ENCODE peak calls at places on chromosomes 4 and X, in four cellular contexts. R, X, V and O are unnamed samples.

GRCh38 chr4:91447168-91447567 is 856.6 kb upstream of the GRID2 start:
- DNase-seq in R (no peak), X (no peak), V (no peak), O (no peak)

GRCh38 chr4:140884431-140885058 is 128.4 kb upstream of the TBC1D9 start:
- DNase-seq in R (peak; percentile 56), X (peak; percentile 80), V (no peak), O (peak; percentile 44)

GRCh38 chr4:156751486-156751885 is 220.1 kb downstream of the PDGFC start:
- DNase-seq in R (no peak), X (peak; percentile 42), V (no peak), O (no peak)

GRCh38 chr4:2788532-2789103 is 4.3 kb upstream of the SH3BP2 start:
- DNase-seq in R (peak; percentile 18), X (peak; percentile 29), V (peak; percentile 82), O (no peak)

GRCh38 chr4:125704726-125705125 is 390.0 kb downstream of the FAT4 start:
- DNase-seq in R (no peak), X (peak; percentile 37), V (no peak), O (no peak)

GRCh38 chrX:15956684-15957083 is 102.1 kb upstream of the AP1S2 start:
- DNase-seq in R (no peak), X (no peak), V (no peak), O (no peak)

GRCh38 chr4:132063829-132064228 is 1085.3 kb upstream of the PCDH10 start:
- DNase-seq in R (no peak), X (peak; percentile 55), V (no peak), O (no peak)

GRCh38 chr4:127261476-127261875 is 371.3 kb upstream of the INTU start:
- DNase-seq in R (no peak), X (no peak), V (no peak), O (no peak)

GRCh38 chrX:39750798-39751197 is 347.0 kb downstream of the BCOR start:
- DNase-seq in R (no peak), X (no peak), V (no peak), O (no peak)

GRCh38 chr4:3311489-3312171 is 18.8 kb downstream of the RGS12 start:
- DNase-seq in R (no peak), X (peak; percentile 4), V (no peak), O (no peak)

GRCh38 chr4:184385705-184386141 is 88.6 kb downstream of the IRF2 start:
- DNase-seq in R (no peak), X (no peak), V (peak; percentile 41), O (no peak)

GRCh38 chr4:156710571-156711195 is 260.9 kb downstream of the PDGFC start:
- DNase-seq in R (no peak), X (peak; percentile 44), V (no peak), O (no peak)

GRCh38 chr4:113822555-113823290 is 61.2 kb upstream of the CAMK2D start:
- DNase-seq in R (no peak), X (no peak), V (no peak), O (no peak)

GRCh38 chrX:121641560-121641959 is 594.1 kb downstream of the GLUD2 start:
- DNase-seq in R (no peak), X (peak; percentile 0), V (no peak), O (no peak)

GRCh38 chr4:126375462-126376054 is 1060.8 kb downstream of the FAT4 start:
- DNase-seq in R (no peak), X (no peak), V (no peak), O (no peak)

GRCh38 chr4:84726356-84726755 is 143.4 kb downstream of the CDS1 start:
- DNase-seq in R (no peak), X (peak; percentile 8), V (no peak), O (no peak)

GRCh38 chrX:96006281-96006680 is 678.4 kb upstream of the DIAPH2 start:
- DNase-seq in R (no peak), X (no peak), V (no peak), O (no peak)

GRCh38 chr4:140756292-140757219 is at the start of gene TBC1D9:
- DNase-seq in R (peak; percentile 65), X (peak; percentile 55), V (peak; percentile 84), O (peak; percentile 3)

GRCh38 chrX:40615976-40616375 is 7.3 kb upstream of the MPC1L start:
- DNase-seq in R (no peak), X (no peak), V (no peak), O (no peak)

GRCh38 chr4:175504316-175504715 is 307.7 kb downstream of the GPM6A start:
- DNase-seq in R (no peak), X (peak; percentile 2), V (no peak), O (no peak)

GRCh38 chr4:175514174-175514573 is 297.9 kb downstream of the GPM6A start:
- DNase-seq in R (no peak), X (no peak), V (no peak), O (no peak)

GRCh38 chr4:175511861-175512260 is 300.2 kb downstream of the GPM6A start:
- DNase-seq in R (no peak), X (no peak), V (no peak), O (no peak)

DNA sequence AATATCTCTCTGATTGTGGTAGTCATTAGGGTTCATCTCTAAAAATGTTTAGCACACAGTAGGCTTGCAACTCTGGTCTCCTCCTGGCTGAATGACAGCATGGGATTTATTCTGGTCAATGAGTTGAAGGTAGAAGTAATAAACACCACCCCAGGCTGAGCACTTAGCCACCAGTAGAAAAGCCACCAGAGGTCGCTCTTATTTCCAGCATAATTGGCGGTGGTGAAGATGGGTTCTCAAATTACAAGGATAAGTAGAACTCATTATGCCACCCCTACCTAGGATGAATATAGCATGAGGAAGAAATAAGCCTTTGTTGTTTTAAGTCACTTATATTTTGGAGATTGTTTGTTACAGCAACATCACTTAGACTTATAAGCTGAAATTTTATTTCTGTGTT is 302.7 kb downstream of the GPM6A start:
- DNase-seq in R (no peak), X (no peak), V (no peak), O (no peak)
- TF ChIP-seq CTCF in R (no peak), X (no peak), V (no peak), O (no peak)

DNA sequence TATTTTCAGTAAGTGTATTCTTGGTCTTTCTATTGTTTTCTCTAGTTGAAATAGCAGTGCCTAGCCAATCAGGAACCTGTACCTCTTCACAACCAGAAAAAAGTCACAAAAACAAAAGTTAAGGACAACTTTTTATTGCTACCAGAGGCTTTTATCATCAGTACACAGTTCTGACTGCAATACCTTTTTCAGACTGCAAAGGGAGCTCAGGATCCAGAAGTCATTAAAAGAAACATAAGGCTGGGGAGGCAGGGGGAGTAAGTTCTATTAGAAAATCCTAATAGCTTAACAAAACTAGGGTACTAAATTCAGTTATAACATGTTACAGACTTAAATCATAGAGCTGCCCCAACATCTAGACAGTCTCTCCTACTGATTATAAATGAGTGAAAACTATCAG is 28.8 kb downstream of the CCNI start:
- DNase-seq in R (no peak), X (peak; percentile 44), V (no peak), O (no peak)
- TF ChIP-seq CTCF in R (peak; percentile 47), X (peak; percentile 44), V (peak; percentile 36), O (peak; percentile 45)

DNA sequence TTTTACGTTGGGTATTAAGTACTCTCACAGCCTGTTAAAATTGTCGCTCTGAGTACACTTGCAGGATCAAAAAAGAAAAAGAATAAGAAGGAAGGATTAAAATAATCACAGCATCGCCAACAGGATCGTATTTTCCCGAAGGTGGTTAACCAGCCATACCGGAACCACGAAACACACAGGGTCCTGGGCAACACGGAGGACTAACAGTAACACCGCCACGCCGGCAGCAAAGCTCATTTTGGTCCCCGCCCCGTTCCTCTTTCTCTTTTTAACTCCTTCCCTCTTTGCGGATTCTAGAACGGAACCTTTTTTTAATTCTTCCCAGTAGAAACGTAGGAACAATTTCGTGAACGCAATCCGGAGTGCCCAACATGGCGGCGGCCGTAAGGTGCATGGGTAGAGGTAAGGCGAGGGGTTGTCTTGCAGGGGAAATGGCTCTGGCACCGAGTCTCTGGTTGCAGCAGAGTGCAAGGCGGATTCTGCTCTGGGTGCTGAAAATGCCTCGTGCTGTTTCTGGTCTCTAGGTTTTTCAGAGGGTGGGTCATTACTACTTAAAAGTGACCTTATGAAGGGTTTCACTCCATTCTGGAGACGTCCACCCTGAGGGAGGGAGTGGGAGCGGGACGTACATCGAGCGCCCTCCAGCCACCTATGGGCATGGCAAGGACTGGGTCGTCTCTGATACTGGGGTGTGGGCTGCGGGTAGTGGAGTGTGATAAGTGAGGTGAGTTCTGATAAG is at the start of gene MRPL1:
- DNase-seq in R (peak; percentile 60), X (peak; percentile 96), V (peak; percentile 83), O (peak; percentile 92)
- TF ChIP-seq CTCF in R (no peak), X (no peak), V (no peak), O (peak; percentile 40)

DNA sequence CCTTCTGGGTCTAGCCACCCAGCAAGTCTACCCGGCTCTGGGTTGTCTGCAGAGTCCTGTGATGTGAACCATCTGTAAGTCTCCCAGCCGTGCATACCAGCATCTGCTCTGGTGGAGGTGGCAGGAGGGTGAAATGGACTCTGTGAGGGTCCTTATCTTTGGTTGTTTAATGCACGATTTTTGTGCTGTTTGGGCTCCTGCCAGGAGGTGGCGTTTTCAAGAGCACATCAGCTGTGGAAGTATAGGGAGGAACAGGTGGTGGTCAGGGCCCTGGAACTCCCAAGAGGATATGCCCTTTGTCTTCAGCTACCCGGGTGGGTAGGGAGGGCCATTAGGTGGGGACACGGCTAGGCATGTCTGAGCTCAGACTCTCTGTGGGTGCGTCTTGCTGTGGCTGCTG is 66.5 kb upstream of the ZFP42 start:
- DNase-seq in R (no peak), X (no peak), V (no peak), O (no peak)
- TF ChIP-seq CTCF in R (no peak), X (no peak), V (no peak), O (no peak)

GRCh38 chrX:53458082-53458481 is 23.9 kb upstream of the HSD17B10 start:
- DNase-seq in R (no peak), X (peak; percentile 32), V (no peak), O (no peak)
- TF ChIP-seq CTCF in R (no peak), X (peak; percentile 34), V (no peak), O (no peak)

GRCh38 chr4:10074767-10075105 is 41.9 kb downstream of the WDR1 start:
- DNase-seq in R (no peak), X (peak; percentile 70), V (no peak), O (peak; percentile 24)
- TF ChIP-seq CTCF in R (peak; percentile 16), X (peak; percentile 61), V (peak; percentile 42), O (peak; percentile 51)